ENCODE peak calls at places on chromosome 10, in five cellular contexts. W is adrenal gland, I is DND-41, D is mucosa of descending colon, A is heart left ventricle. K is an unnamed sample.

GRCh38 chr10:113788604-113789083 is 37.2 kb downstream of the PLEKHS1 start:
- DNase-seq in W (peak; percentile 29), I (no peak), D (no peak), A (no peak), K (no peak)

GRCh38 chr10:17835688-17836087 is 26.5 kb downstream of the MRC1 start:
- DNase-seq in W (no peak), I (no peak), D (no peak), A (no peak), K (no peak)

GRCh38 chr10:130990536-130990935 is 321.0 kb downstream of the TCERG1L start:
- DNase-seq in W (no peak), I (no peak), D (no peak), A (no peak), K (no peak)

GRCh38 chr10:106609867-106610266 is 554.6 kb downstream of the SORCS1 start:
- DNase-seq in W (no peak), I (no peak), D (no peak), A (no peak), K (no peak)

GRCh38 chr10:86705905-86706304 is 37.6 kb downstream of the LDB3 start:
- DNase-seq in W (no peak), I (no peak), D (no peak), A (no peak), K (no peak)

GRCh38 chr10:120514035-120514620 is 57.1 kb downstream of the PLPP4 start:
- DNase-seq in W (peak; percentile 26), I (peak; percentile 76), D (peak; percentile 42), A (no peak), K (no peak)

GRCh38 chr10:113449151-113449695 is 103.6 kb upstream of the HABP2 start:
- DNase-seq in W (no peak), I (no peak), D (no peak), A (no peak), K (no peak)

GRCh38 chr10:101778781-101779543 is 3.0 kb upstream of the FGF8 start:
- DNase-seq in W (peak; percentile 35), I (no peak), D (peak; percentile 81), A (no peak), K (no peak)

GRCh38 chr10:34624323-34625153 is 190.6 kb downstream of the PARD3 start:
- DNase-seq in W (no peak), I (no peak), D (no peak), A (no peak), K (no peak)

GRCh38 chr10:129096340-129096984 is 370.6 kb upstream of the MGMT start:
- DNase-seq in W (peak; percentile 43), I (no peak), D (no peak), A (peak; percentile 21), K (no peak)

GRCh38 chr10:88661018-88661417 is 3.2 kb upstream of the LIPF start:
- DNase-seq in W (no peak), I (no peak), D (no peak), A (no peak), K (no peak)

GRCh38 chr10:31152421-31153133 is 120.9 kb upstream of the ZNF438 start:
- DNase-seq in W (no peak), I (no peak), D (no peak), A (peak; percentile 74), K (no peak)

DNA sequence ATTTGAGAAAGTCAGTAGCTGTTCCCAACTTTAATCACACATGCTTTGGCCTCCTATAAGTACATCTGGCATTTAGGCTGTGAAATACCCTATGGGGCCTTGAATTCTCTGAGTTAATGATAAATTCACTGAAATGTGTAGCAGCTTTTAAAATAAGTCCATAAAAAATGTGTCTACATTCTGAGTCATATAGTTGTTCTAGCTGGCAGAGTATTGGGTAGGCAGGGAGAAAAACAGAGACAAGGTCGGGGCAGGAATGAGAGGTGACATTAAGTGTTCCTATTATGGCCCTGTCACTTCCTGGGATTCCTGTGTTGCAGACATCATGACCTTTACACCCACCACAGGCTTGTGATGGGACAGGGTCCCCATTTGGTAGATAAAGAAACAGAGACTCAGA is 588.9 kb downstream of the REEP3 start:
- DNase-seq in W (no peak), I (no peak), D (no peak), A (no peak), K (no peak)
- H3K4me1 ChIP-seq in W (no peaks in the 10 kb centered on the region), I (no peaks in the 10 kb centered on the region), D (peaks cover 6% of the 10 kb centered on the region), A (no peaks in the 10 kb centered on the region), K (no peaks in the 10 kb centered on the region)

DNA sequence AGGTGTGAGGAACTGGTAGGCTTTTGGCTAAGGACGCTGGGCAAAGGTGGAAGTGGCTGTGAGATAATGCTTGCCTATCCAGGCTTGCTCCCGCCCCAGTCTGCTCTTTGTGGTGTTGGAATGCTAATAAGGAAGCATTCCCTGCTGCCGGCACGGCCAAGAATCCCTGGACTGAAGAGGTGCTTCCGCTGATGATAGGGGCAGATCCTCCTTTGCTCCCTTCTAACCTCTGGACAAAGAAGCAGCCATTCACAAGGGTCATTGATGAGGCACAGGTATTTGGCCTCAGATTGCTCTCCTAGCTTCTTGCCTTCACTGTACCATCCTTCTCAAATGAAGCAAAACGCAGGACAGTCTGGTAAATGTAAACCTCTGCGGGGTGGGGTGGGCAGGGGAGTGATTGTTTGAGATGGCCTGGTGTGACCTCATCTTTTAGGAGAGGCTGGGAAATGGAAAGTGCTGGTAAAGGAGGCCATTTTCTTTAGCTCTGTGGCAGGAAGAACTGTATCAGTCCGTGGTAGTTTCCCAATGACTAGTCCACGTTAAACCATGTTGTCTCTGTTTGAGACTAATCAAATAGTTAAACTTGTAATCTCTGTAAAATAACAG is 1.7 kb downstream of the PGAM1 start:
- DNase-seq in W (no peak), I (no peak), D (peak; percentile 79), A (no peak), K (no peak)
- H3K4me3 ChIP-seq in W (no peak overlapping the region), I (peak overlapping the region; percentile 100), D (no peak overlapping the region), A (peak overlapping the region; percentile 69), K (peak overlapping the region; percentile 92)

DNA sequence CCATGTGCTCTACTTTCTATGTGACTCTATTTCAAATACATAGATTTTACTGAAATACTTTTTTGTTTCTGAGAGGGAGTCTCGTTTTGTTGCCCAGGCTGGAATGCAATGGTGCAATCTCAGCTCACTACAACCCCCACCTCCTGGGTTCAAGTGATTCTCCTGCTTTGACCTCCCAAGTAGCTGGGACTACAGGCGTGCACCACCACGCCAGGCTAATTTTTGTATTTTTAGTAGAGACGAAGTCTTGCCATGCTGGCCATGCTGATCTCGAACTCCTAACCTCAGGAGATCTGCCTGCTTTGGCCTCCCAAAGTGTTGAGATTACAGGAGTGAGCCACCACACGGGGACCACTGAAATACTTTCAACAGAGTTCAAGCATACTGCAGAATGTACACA is 3.5 kb downstream of the IDI1 start:
- DNase-seq in W (no peak), I (no peak), D (no peak), A (no peak), K (no peak)
- H3K4me1 ChIP-seq in W (peaks cover 17% of the 10 kb centered on the region), I (peaks cover 42% of the 10 kb centered on the region), D (peaks cover 12% of the 10 kb centered on the region), A (peaks cover 52% of the 10 kb centered on the region), K (peaks cover 53% of the 10 kb centered on the region)

GRCh38 chr10:71889388-71889987 is 38.4 kb upstream of the PSAP start:
- DNase-seq in W (no peak), I (no peak), D (peak; percentile 26), A (no peak), K (no peak)

GRCh38 chr10:71888623-71889387 is 37.8 kb upstream of the PSAP start:
- DNase-seq in W (peak; percentile 85), I (peak; percentile 91), D (peak; percentile 72), A (peak; percentile 78), K (no peak)

GRCh38 chr10:71888248-71888622 is 37.2 kb upstream of the PSAP start:
- DNase-seq in W (no peak), I (no peak), D (no peak), A (no peak), K (no peak)

GRCh38 chr10:71891437-71891836 is 40.4 kb upstream of the PSAP start:
- DNase-seq in W (no peak), I (no peak), D (no peak), A (no peak), K (no peak)

DNA sequence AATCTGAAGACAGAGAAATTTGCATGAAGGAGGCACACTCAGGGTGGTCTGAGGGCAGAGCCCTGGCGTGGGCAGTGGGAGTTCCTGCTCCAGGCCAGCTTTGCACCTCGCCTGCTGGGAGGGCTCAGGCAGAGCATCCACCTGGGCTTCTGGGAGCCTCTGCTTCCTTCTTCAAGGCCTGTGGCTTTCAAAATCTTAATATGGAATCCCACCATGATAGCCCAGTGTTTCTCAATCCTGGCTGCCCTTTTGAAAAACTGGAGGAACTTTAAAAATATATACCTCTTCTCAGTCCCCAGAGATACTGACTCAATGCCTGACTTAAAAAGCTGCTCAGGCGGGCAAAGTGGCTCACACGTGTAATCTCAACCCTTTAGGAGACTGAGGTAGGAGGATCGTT is 36.7 kb upstream of the PSAP start:
- DNase-seq in W (no peak), I (peak; percentile 45), D (no peak), A (no peak), K (no peak)
- H3K4me3 ChIP-seq in W (no peak overlapping the region), I (peak overlapping the region; percentile 65), D (no peak overlapping the region), A (peak overlapping the region; percentile 60), K (no peak overlapping the region)

GRCh38 chr10:110864662-110865140 is 7.0 kb upstream of the PDCD4 start:
- DNase-seq in W (no peak), I (peak; percentile 22), D (peak; percentile 39), A (no peak), K (peak; percentile 88)
- H3K4me1 ChIP-seq in W (no peaks in the 10 kb centered on the region), I (peaks cover 20% of the 10 kb centered on the region), D (peaks cover 71% of the 10 kb centered on the region), A (peaks cover 10% of the 10 kb centered on the region), K (peaks cover 98% of the 10 kb centered on the region)

GRCh38 chr10:24951201-24952145 is 933 bp downstream of the PRTFDC1 start:
- DNase-seq in W (peak; percentile 58), I (peak; percentile 30), D (peak; percentile 54), A (peak; percentile 25), K (no peak)
- H3K4me3 ChIP-seq in W (peak overlapping the region; percentile 52), I (peak overlapping the region; percentile 65), D (no peak overlapping the region), A (peak overlapping the region; percentile 71), K (peak overlapping the region; percentile 40)

K was measured in CD8-positive, alpha-beta memory T cell.